ENCODE peak calls at places on chromosome 6, in five cellular contexts. J is esophagus muscularis mucosa, S is T-helper 9 cell, U is activated T-cell treated with anti-CD3 and anti-CD28 coated beads for 48 hours, A is tibial artery. R is an unnamed sample.

GRCh38 chr6:42322676-42323075 is 105.0 kb upstream of the MRPS10 start:
- DNase-seq in S (no peak), A (no peak), U (no peak), J (no peak), R (no peak)

GRCh38 chr6:139762587-139763031 is 388.2 kb upstream of the CITED2 start:
- DNase-seq in S (no peak), J (no peak), A (no peak), U (no peak), R (no peak)

GRCh38 chr6:37077459-37078296 is 72.2 kb downstream of the FGD2 start:
- DNase-seq in U (no peak), J (no peak), S (no peak), A (peak; percentile 82), R (no peak)

GRCh38 chr6:26055670-26056582 is 31.3 kb upstream of the HFE start:
- DNase-seq in J (peak; percentile 98), A (peak; percentile 96), U (peak; percentile 86), S (peak; percentile 67), R (peak; percentile 54)

GRCh38 chr6:128966934-128967333 is 84.0 kb downstream of the LAMA2 start:
- DNase-seq in U (no peak), A (no peak), S (no peak), J (no peak), R (no peak)

GRCh38 chr6:85594197-85594930 is 706 bp upstream of the SNX14 start:
- DNase-seq in J (no peak), S (peak; percentile 38), U (peak; percentile 36), A (no peak), R (no peak)

GRCh38 chr6:26296857-26297648 is 67.9 kb upstream of the BTN3A2 start:
- DNase-seq in A (no peak), J (no peak), S (no peak), U (no peak), R (no peak)

GRCh38 chr6:33093857-33094256 is 18.1 kb downstream of the HLA-DPB1 start:
- DNase-seq in S (no peak), U (no peak), J (peak; percentile 8), A (no peak), R (no peak)

GRCh38 chr6:119608994-119609393 is 259.4 kb upstream of the MAN1A1 start:
- DNase-seq in J (no peak), U (no peak), S (no peak), A (no peak), R (no peak)

GRCh38 chr6:32973144-32973854 is 4.9 kb downstream of the BRD2 start:
- DNase-seq in J (peak; percentile 90), S (peak; percentile 59), U (no peak), A (no peak), R (no peak)

GRCh38 chr6:126181173-126181741 is 158.7 kb upstream of the CENPW start:
- DNase-seq in U (no peak), A (no peak), S (no peak), J (no peak), R (no peak)

GRCh38 chr6:132234356-132234755 is 166.9 kb downstream of the MOXD1 start:
- DNase-seq in A (no peak), S (no peak), U (no peak), J (no peak), R (no peak)

GRCh38 chr6:20757761-20758160 is 223.5 kb downstream of the CDKAL1 start:
- DNase-seq in A (no peak), J (no peak), U (no peak), S (no peak), R (no peak)

GRCh38 chr6:54191460-54191859 is 80.2 kb downstream of the MLIP start:
- DNase-seq in S (no peak), J (no peak), U (no peak), A (no peak), R (no peak)

GRCh38 chr6:149484733-149485700 is at the start of gene ZC3H12D:
- DNase-seq in S (peak; percentile 74), J (peak; percentile 77), U (peak; percentile 72), A (peak; percentile 73), R (no peak)

GRCh38 chr6:136031982-136032381 is 180.5 kb downstream of the PDE7B start:
- DNase-seq in A (no peak), S (no peak), J (no peak), U (no peak), R (no peak)

GRCh38 chr6:23176883-23177282 is 607.5 kb downstream of the HDGFL1 start:
- DNase-seq in U (no peak), J (no peak), S (no peak), A (peak; percentile 78), R (no peak)

GRCh38 chr6:143408151-143408786 is 42.2 kb downstream of the ADAT2 start:
- DNase-seq in U (no peak), J (no peak), A (no peak), S (no peak), R (no peak)

GRCh38 chr6:166589334-166589731 is 2.9 kb upstream of the RAMACL start:
- DNase-seq in J (no peak), S (no peak), U (no peak), A (no peak), R (no peak)

GRCh38 chr6:138203315-138203714 is 15.0 kb downstream of the PBOV1 start:
- DNase-seq in J (no peak), U (no peak), A (no peak), S (no peak), R (no peak)

GRCh38 chr6:30884521-30885480 is 482 bp downstream of the DDR1 start:
- DNase-seq in U (peak; percentile 27), S (no peak), J (no peak), A (peak; percentile 81), R (no peak)

GRCh38 chr6:7282097-7282906 is 30.7 kb downstream of the SSR1 start:
- DNase-seq in S (no peak), A (no peak), J (no peak), U (no peak), R (no peak)

GRCh38 chr6:27139753-27140522 is 107.6 kb upstream of the PRSS16 start:
- DNase-seq in U (no peak), J (no peak), A (no peak), S (no peak), R (no peak)

GRCh38 chr6:38871745-38872568 is 156.8 kb downstream of the DNAH8 start:
- DNase-seq in S (peak; percentile 46), U (peak; percentile 46), J (no peak), A (no peak), R (no peak)

GRCh38 chr6:39841291-39841690 is 49.1 kb downstream of the DAAM2 start:
- DNase-seq in A (no peak), U (no peak), J (no peak), S (no peak), R (no peak)

R was measured in thoracic aorta.